ENCODE peak calls at places on chromosomes 11 and 22, in five cellular contexts. X, H, J, S and K are unnamed samples.

GRCh38 chr11:69493931-69494821 is 12.7 kb downstream of the LINC01488 start:
- DNase-seq in X (no peak), H (no peak), J (no peak), S (no peak), K (no peak)

GRCh38 chr11:111348147-111348546 is 30.9 kb downstream of the POU2AF1 start:
- DNase-seq in X (no peak), H (no peak), J (no peak), S (no peak), K (no peak)

GRCh38 chr11:65321076-65321475 is 6.4 kb downstream of the CDC42EP2 start:
- DNase-seq in X (no peak), H (no peak), J (no peak), S (no peak), K (no peak)

GRCh38 chr22:16559056-16559955 is 33.3 kb downstream of the CCT8L2 start:
- DNase-seq in X (no peak), H (no peak), J (no peak), S (no peak), K (no peak)

GRCh38 chr11:60128376-60128775 is 39.9 kb downstream of the MS4A2 start:
- DNase-seq in X (no peak), H (no peak), J (no peak), S (no peak), K (no peak)

GRCh38 chr11:1939006-1939626 is 8.0 kb upstream of the MRPL23 start:
- DNase-seq in X (no peak), H (no peak), J (no peak), S (no peak), K (no peak)

GRCh38 chr11:2804701-2805387 is 80.7 kb downstream of the CDKN1C start:
- DNase-seq in X (no peak), H (no peak), J (no peak), S (no peak), K (no peak)

GRCh38 chr22:21450858-21451331 is 16.3 kb upstream of the TMEM191C start:
- DNase-seq in X (no peak), H (no peak), J (no peak), S (no peak), K (no peak)

GRCh38 chr11:32420937-32421532 is 14.3 kb downstream of the WT1 start:
- DNase-seq in X (no peak), H (no peak), J (no peak), S (peak; percentile 93), K (peak; percentile 89)

GRCh38 chr11:125170001-125170405 is 5.5 kb downstream of the PKNOX2 start:
- DNase-seq in X (no peak), H (no peak), J (no peak), S (no peak), K (no peak)

GRCh38 chr11:99418927-99419707 is 398.4 kb downstream of the CNTN5 start:
- DNase-seq in X (no peak), H (no peak), J (no peak), S (peak; percentile 73), K (peak; percentile 0)

GRCh38 chr22:46731246-46732040 is 6.6 kb downstream of the CERK start:
- DNase-seq in X (no peak), H (peak; percentile 43), J (no peak), S (no peak), K (no peak)

GRCh38 chr11:76629853-76630599 is 40.5 kb downstream of the LRRC32 start:
- DNase-seq in X (peak; percentile 31), H (no peak), J (no peak), S (no peak), K (no peak)

GRCh38 chr22:48702573-48703264 is 1125.0 kb downstream of the BRD1 start:
- DNase-seq in X (no peak), H (no peak), J (peak; percentile 86), S (no peak), K (no peak)

GRCh38 chr22:35599364-35599763 is 17.8 kb downstream of the MB start:
- DNase-seq in X (no peak), H (no peak), J (no peak), S (no peak), K (no peak)

GRCh38 chr11:18721576-18722292 is 4.3 kb downstream of the IGSF22 start:
- DNase-seq in X (peak; percentile 27), H (peak; percentile 28), J (no peak), S (peak; percentile 56), K (peak; percentile 31)

GRCh38 chr11:90134420-90135003 is at the start of gene NAALAD2:
- DNase-seq in X (no peak), H (no peak), J (peak; percentile 43), S (peak; percentile 16), K (no peak)

GRCh38 chr11:4467043-4467442 is 15.4 kb upstream of the OR52K1 start:
- DNase-seq in X (no peak), H (no peak), J (no peak), S (no peak), K (no peak)

GRCh38 chr11:28657378-28658030 is 549.3 kb downstream of the METTL15 start:
- DNase-seq in X (no peak), H (peak; percentile 8), J (no peak), S (peak; percentile 76), K (peak; percentile 82)

GRCh38 chr22:50271519-50271970 is 1.4 kb upstream of the MAPK11 start:
- DNase-seq in X (no peak), H (peak; percentile 36), J (peak; percentile 31), S (peak; percentile 42), K (no peak)